ENCODE peak calls at places on chromosomes 3 and 15, in nine cellular contexts. Y is Peyer's patch, I is A549, W is uterus, V is IMR-90, R is ovary, L is spleen, H is heart left ventricle, G is body of pancreas. D is an unnamed sample.

GRCh38 chr3:127915115-127915936 is at the start of gene KBTBD12:
- DNase-seq in W (no peak), Y (no peak), V (no peak), L (no peak), I (no peak), G (peak), R (peak), H (peak), D (peak)

GRCh38 chr3:115325539-115325938 is 178.5 kb upstream of the ZBTB20 start:
- DNase-seq in I (no peak), L (no peak), Y (no peak), H (peak), W (no peak), V (peak), R (no peak), G (peak), D (no peak)

GRCh38 chr3:4425707-4426106 is 41.4 kb downstream of the SUMF1 start:
- DNase-seq in L (no peak), W (no peak), H (no peak), I (no peak), V (peak), G (no peak), Y (no peak), R (no peak), D (no peak)

GRCh38 chr3:15387171-15387581 is 40.2 kb downstream of the METTL6 start:
- DNase-seq in I (no peak), W (no peak), G (no peak), L (no peak), H (no peak), V (peak), R (no peak), Y (no peak), D (no peak)

GRCh38 chr3:194279106-194279505 is 72.0 kb downstream of the CPN2 start:
- DNase-seq in G (no peak), R (peak), V (no peak), I (no peak), H (peak), Y (no peak), W (peak), L (no peak), D (no peak)

GRCh38 chr15:34335176-34335575 is 2.4 kb downstream of the SLC12A6 start:
- DNase-seq in I (no peak), W (no peak), H (no peak), R (no peak), Y (no peak), G (no peak), L (no peak), V (no peak), D (no peak)

GRCh38 chr3:105836533-105836932 is 32.3 kb downstream of the CBLB start:
- DNase-seq in W (no peak), Y (no peak), V (peak), G (no peak), R (peak), I (no peak), H (no peak), L (no peak), D (no peak)

GRCh38 chr3:46970391-46971091 is 6.0 kb downstream of the CCDC12 start:
- DNase-seq in W (no peak), H (peak), V (no peak), L (peak), R (no peak), Y (peak), G (peak), I (no peak), D (no peak)

GRCh38 chr15:24764375-24765171 is 89.0 kb downstream of the NPAP1 start:
- DNase-seq in L (no peak), H (no peak), I (no peak), W (no peak), G (no peak), R (no peak), Y (no peak), V (no peak), D (no peak)

GRCh38 chr15:52466134-52466701 is 62.5 kb downstream of the MYO5A start:
- DNase-seq in I (no peak), Y (no peak), H (peak), G (peak), L (peak), W (no peak), V (no peak), R (no peak), D (peak)

GRCh38 chr3:114569186-114569585 is 275.4 kb downstream of the TIGIT start:
- DNase-seq in R (no peak), Y (no peak), G (no peak), H (no peak), I (no peak), W (no peak), L (no peak), V (peak), D (no peak)

GRCh38 chr3:43707998-43708397 is 17.3 kb downstream of the ABHD5 start:
- DNase-seq in H (no peak), W (no peak), I (peak), Y (no peak), G (no peak), V (peak), L (no peak), R (no peak), D (no peak)

GRCh38 chr15:78859971-78860733 is 12.5 kb upstream of the MORF4L1 start:
- DNase-seq in V (peak), W (peak), R (peak), Y (peak), L (peak), I (peak), H (peak), G (peak), D (peak)

GRCh38 chr15:32855942-32856341 is 138.1 kb downstream of the GREM1 start:
- DNase-seq in W (no peak), Y (no peak), V (peak), I (peak), R (no peak), L (no peak), H (no peak), G (peak), D (no peak)

GRCh38 chr3:53730565-53730964 is 115.7 kb downstream of the CHDH start:
- DNase-seq in R (peak), G (no peak), V (no peak), Y (no peak), W (peak), I (no peak), L (no peak), H (peak), D (peak)

GRCh38 chr15:59242649-59243048 is 36.0 kb downstream of the LDHAL6B start:
- DNase-seq in W (no peak), I (no peak), Y (no peak), L (no peak), R (no peak), G (no peak), V (no peak), H (no peak), D (no peak)

GRCh38 chr3:124853446-124853845 is 33.7 kb downstream of the ITGB5 start:
- DNase-seq in H (no peak), V (no peak), Y (no peak), R (no peak), W (no peak), I (no peak), G (no peak), L (no peak), D (no peak)

GRCh38 chr3:156150434-156151066 is 30.2 kb downstream of the KCNAB1 start:
- DNase-seq in L (no peak), W (peak), V (peak), G (peak), I (peak), H (no peak), Y (no peak), R (peak), D (peak)

GRCh38 chr15:25789206-25789605 is 73.9 kb downstream of the ATP10A start:
- DNase-seq in G (peak), V (peak), L (no peak), W (peak), R (peak), Y (no peak), I (no peak), H (peak), D (no peak)

DNA sequence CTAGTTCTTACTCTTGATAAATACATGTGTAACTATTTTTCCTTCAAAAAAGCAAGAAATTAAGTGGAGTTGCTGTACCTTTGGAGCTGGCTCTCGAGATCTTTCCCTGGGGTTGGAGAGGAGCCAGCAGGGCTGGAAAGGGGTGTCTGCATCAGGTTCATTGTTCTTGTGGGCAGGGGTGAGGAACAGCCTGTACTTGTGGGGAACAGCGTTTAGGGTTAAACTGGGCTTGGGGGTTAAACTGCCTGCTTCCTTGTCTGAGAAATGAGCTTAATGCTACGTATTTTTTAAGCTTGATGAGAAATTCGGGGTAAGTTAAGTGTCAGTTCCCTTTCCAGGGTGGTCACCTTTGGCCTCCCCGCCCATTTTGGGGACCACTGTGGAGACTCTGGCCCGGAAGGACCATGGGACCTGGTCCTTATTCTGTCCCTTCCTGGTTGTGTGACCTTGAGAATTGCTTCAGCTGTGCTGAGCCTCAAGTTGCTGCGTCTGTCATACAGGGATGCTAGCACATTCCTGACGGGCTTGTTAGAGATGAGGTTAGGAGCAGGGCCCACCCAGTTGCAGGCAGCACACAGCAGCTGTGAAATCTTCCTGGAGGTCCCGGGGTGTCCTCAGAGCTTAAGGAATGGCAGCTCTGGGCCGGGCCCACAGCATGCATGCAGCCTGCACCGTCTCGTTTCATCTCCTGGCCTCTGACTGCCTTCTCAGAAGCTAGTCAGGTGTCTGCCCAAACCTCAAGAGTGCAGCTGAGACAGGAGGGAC is 11.6 kb downstream of the H1-8 start:
- DNase-seq in R (no peak), I (no peak), H (peak), W (no peak), G (no peak), Y (no peak), L (no peak), V (no peak), D (no peak)
- H3K27ac ChIP-seq in R (peak), I (no peak), H (peak), W (peak), G (no peak), Y (peak), L (no peak), V (no peak), D (no peak)

GRCh38 chr15:44719293-44719999 is 8.1 kb downstream of the B2M start:
- DNase-seq in G (no peak), L (no peak), Y (no peak), W (no peak), I (no peak), R (no peak), V (peak), H (no peak), D (no peak)
- TF ChIP-seq POLR2A in G (no peak), L (no peak), Y (no peak), W (no peak), I (no peak), R (no peak), V (no peak), H (no peak), D (no peak)

GRCh38 chr15:87322845-87323244 is 933.7 kb downstream of the NTRK3 start:
- DNase-seq in R (no peak), V (no peak), G (no peak), W (no peak), Y (no peak), L (no peak), H (no peak), I (no peak), D (no peak)
- H3K4me3 ChIP-seq in R (no peak), V (no peak), G (no peak), W (no peak), Y (no peak), L (no peak), H (no peak), I (no peak), D (no peak)

GRCh38 chr15:43550527-43551363 is 33.3 kb downstream of the MAP1A start:
- DNase-seq in Y (no peak), L (no peak), H (no peak), R (no peak), G (peak), W (no peak), V (peak), I (no peak), D (no peak)
- H3K27ac ChIP-seq in Y (no peak), L (no peak), H (no peak), R (no peak), G (no peak), W (no peak), V (no peak), I (no peak), D (no peak)

GRCh38 chr3:161220850-161221753 is at the start of gene NMD3:
- DNase-seq in G (peak), Y (peak), W (peak), L (peak), V (peak), I (peak), R (peak), H (peak), D (peak)
- TF ChIP-seq POLR2A in G (peak), Y (peak), W (peak), L (no peak), V (peak), I (peak), R (peak), H (peak), D (no peak)

GRCh38 chr3:122395582-122395981 is 11.6 kb downstream of the FAM162A start:
- DNase-seq in H (no peak), I (no peak), R (no peak), V (no peak), W (no peak), G (no peak), L (no peak), Y (no peak), D (no peak)
- H3K4me3 ChIP-seq in H (no peak), I (no peak), R (no peak), V (no peak), W (no peak), G (no peak), L (no peak), Y (no peak), D (no peak)

GRCh38 chr3:140207541-140207940 is 272.6 kb downstream of the CLSTN2 start:
- DNase-seq in W (no peak), G (no peak), R (no peak), I (no peak), V (no peak), H (no peak), L (no peak), Y (no peak), D (no peak)
- H3K27ac ChIP-seq in W (no peak), G (no peak), R (no peak), I (no peak), V (no peak), H (no peak), L (no peak), Y (no peak), D (no peak)

D was measured in thyroid gland.